ENCODE peak calls at places on chromosomes 1 and 21, in seven cellular contexts. Q is foreskin fibroblast; P is skeletal muscle cell; O is Jurkat, Clone E6-1; Z is AG04450; I is fibroblast of pulmonary artery; V is lung. N is an unnamed sample.

GRCh38 chr1:40651138-40651857 is 14.2 kb downstream of the RIMS3 start:
- DNase-seq in Q (no peak), P (no peak), O (no peak), Z (no peak), I (no peak), V (no peak), N (no peak)

GRCh38 chr1:56167596-56167995 is 411.8 kb downstream of the PLPP3 start:
- DNase-seq in Q (no peak), P (no peak), O (no peak), Z (no peak), I (no peak), V (no peak), N (no peak)

GRCh38 chr1:107454786-107455185 is 313.9 kb downstream of the NTNG1 start:
- DNase-seq in Q (no peak), P (no peak), O (no peak), Z (no peak), I (no peak), V (no peak), N (peak; percentile 4)

GRCh38 chr1:234836045-234836681 is 226.2 kb upstream of the IRF2BP2 start:
- DNase-seq in Q (no peak), P (no peak), O (no peak), Z (no peak), I (no peak), V (no peak), N (no peak)

GRCh38 chr1:209601809-209602657 is 18.5 kb downstream of the CAMK1G start:
- DNase-seq in Q (peak; percentile 74), P (no peak), O (peak; percentile 42), Z (no peak), I (peak; percentile 78), V (no peak), N (no peak)

GRCh38 chr1:84174051-84174556 is 30.0 kb downstream of the PRKACB start:
- DNase-seq in Q (peak; percentile 49), P (no peak), O (no peak), Z (no peak), I (peak; percentile 72), V (no peak), N (peak; percentile 79)

GRCh38 chr1:233448290-233448689 is 120.8 kb downstream of the MAP3K21 start:
- DNase-seq in Q (no peak), P (no peak), O (no peak), Z (no peak), I (no peak), V (no peak), N (no peak)

GRCh38 chr1:85611390-85611789 is 30.8 kb downstream of the CCN1 start:
- DNase-seq in Q (peak; percentile 96), P (peak; percentile 84), O (no peak), Z (peak; percentile 85), I (peak; percentile 75), V (no peak), N (no peak)

GRCh38 chr1:189708674-189709073 is 769.0 kb downstream of the BRINP3 start:
- DNase-seq in Q (peak; percentile 6), P (no peak), O (no peak), Z (no peak), I (peak; percentile 24), V (no peak), N (no peak)

GRCh38 chr1:66313446-66313845 is 220.5 kb upstream of the SGIP1 start:
- DNase-seq in Q (peak; percentile 65), P (peak; percentile 31), O (no peak), Z (no peak), I (peak; percentile 35), V (no peak), N (no peak)

GRCh38 chr1:43530483-43531452 is at the start of gene PTPRF:
- DNase-seq in Q (peak; percentile 84), P (no peak), O (no peak), Z (no peak), I (peak; percentile 47), V (no peak), N (no peak)

GRCh38 chr21:43718872-43719747 is at the start of gene PDXK:
- DNase-seq in Q (peak; percentile 94), P (no peak), O (peak; percentile 28), Z (no peak), I (peak; percentile 78), V (peak; percentile 86), N (no peak)

GRCh38 chr1:25123551-25123950 is 108.8 kb downstream of the SYF2 start:
- DNase-seq in Q (no peak), P (no peak), O (no peak), Z (no peak), I (no peak), V (no peak), N (no peak)

GRCh38 chr1:244329591-244330317 is 122.0 kb downstream of the ADSS2 start:
- DNase-seq in Q (peak; percentile 27), P (no peak), O (no peak), Z (no peak), I (no peak), V (no peak), N (no peak)

GRCh38 chr1:36843906-36844610 is 190.3 kb downstream of the GRIK3 start:
- DNase-seq in Q (no peak), P (no peak), O (no peak), Z (no peak), I (no peak), V (no peak), N (no peak)

GRCh38 chr1:183583466-183583865 is 6.8 kb downstream of the NCF2 start:
- DNase-seq in Q (peak; percentile 35), P (no peak), O (no peak), Z (no peak), I (peak; percentile 65), V (no peak), N (no peak)

GRCh38 chr1:70324683-70325082 is 29.8 kb downstream of the ANKRD13C start:
- DNase-seq in Q (no peak), P (no peak), O (no peak), Z (no peak), I (no peak), V (no peak), N (no peak)

GRCh38 chr1:53465023-53465957 is 6.1 kb downstream of the DMRTB1 start:
- DNase-seq in Q (no peak), P (no peak), O (peak; percentile 36), Z (no peak), I (no peak), V (no peak), N (no peak)

GRCh38 chr1:112359961-112360767 is 35.9 kb upstream of the CTTNBP2NL start:
- DNase-seq in Q (peak; percentile 88), P (peak; percentile 77), O (no peak), Z (peak; percentile 69), I (peak; percentile 95), V (peak; percentile 78), N (peak; percentile 21)

GRCh38 chr1:26177182-26177684 is at the start of gene CNKSR1:
- DNase-seq in Q (no peak), P (no peak), O (no peak), Z (no peak), I (no peak), V (peak; percentile 82), N (no peak)
- H3K4me3 ChIP-seq in Q (no peak within 1 kb of the TSS), P (no peak within 1 kb of the TSS), O (no peak within 1 kb of the TSS), Z (no peak within 1 kb of the TSS), I (no peak within 1 kb of the TSS), V (peak within 1 kb of the TSS; percentile 24), N (peak within 1 kb of the TSS; percentile 35)

GRCh38 chr1:182388392-182389134 is 3.0 kb downstream of the GLUL start:
- DNase-seq in Q (no peak), P (no peak), O (no peak), Z (no peak), I (no peak), V (no peak), N (no peak)
- H3K4me3 ChIP-seq in Q (peak overlapping the region; percentile 97), P (peak overlapping the region; percentile 92), O (peak overlapping the region; percentile 87), Z (peak overlapping the region; percentile 78), I (peak overlapping the region; percentile 89), V (peak overlapping the region; percentile 13), N (no peak overlapping the region)

GRCh38 chr1:1432566-1432950 is 2.9 kb upstream of the VWA1 start:
- DNase-seq in Q (no peak), P (no peak), O (no peak), Z (no peak), I (no peak), V (no peak), N (no peak)

GRCh38 chr1:1432951-1433803 is 2.3 kb upstream of the VWA1 start:
- DNase-seq in Q (no peak), P (no peak), O (no peak), Z (no peak), I (no peak), V (peak; percentile 89), N (no peak)

GRCh38 chr1:1434812-1435093 is 737 bp upstream of the VWA1 start:
- DNase-seq in Q (no peak), P (no peak), O (no peak), Z (no peak), I (no peak), V (no peak), N (no peak)

GRCh38 chr1:1434131-1434811 is 1.2 kb upstream of the VWA1 start:
- DNase-seq in Q (no peak), P (no peak), O (no peak), Z (no peak), I (no peak), V (peak; percentile 64), N (no peak)

GRCh38 chr1:1433804-1434130 is 1.7 kb upstream of the VWA1 start:
- DNase-seq in Q (peak; percentile 47), P (no peak), O (no peak), Z (no peak), I (peak; percentile 55), V (no peak), N (no peak)
- H3K4me3 ChIP-seq in Q (no peak overlapping the region), P (no peak overlapping the region), O (no peak overlapping the region), Z (no peak overlapping the region), I (no peak overlapping the region), V (no peak overlapping the region), N (no peak overlapping the region)

GRCh38 chr1:60898413-60898812 is 183.9 kb upstream of the NFIA start:
- DNase-seq in Q (no peak), P (no peak), O (no peak), Z (no peak), I (no peak), V (no peak), N (no peak)

GRCh38 chr1:60899464-60899863 is 182.9 kb upstream of the NFIA start:
- DNase-seq in Q (no peak), P (no peak), O (no peak), Z (no peak), I (no peak), V (no peak), N (no peak)

GRCh38 chr1:60895167-60896124 is 186.9 kb upstream of the NFIA start:
- DNase-seq in Q (no peak), P (no peak), O (no peak), Z (no peak), I (peak; percentile 71), V (no peak), N (no peak)

GRCh38 chr1:60898987-60899386 is 183.4 kb upstream of the NFIA start:
- DNase-seq in Q (no peak), P (no peak), O (no peak), Z (no peak), I (no peak), V (no peak), N (no peak)

GRCh38 chr1:60897003-60897402 is 185.4 kb upstream of the NFIA start:
- DNase-seq in Q (no peak), P (no peak), O (no peak), Z (no peak), I (no peak), V (no peak), N (no peak)
- H3K4me3 ChIP-seq in Q (no peak overlapping the region), P (no peak overlapping the region), O (no peak overlapping the region), Z (no peak overlapping the region), I (no peak overlapping the region), V (no peak overlapping the region), N (no peak overlapping the region)

N was measured in kidney epithelial cell.